ENCODE peak calls at places on chromosomes 16 and 17, in eight cellular contexts. K is NCI-H510A treated with DMSO at 0.1 percent for 48 hours; G is M059J; F is sciatic nerve; O is hepatic stellate cell; M is neural crest cell; E is fibroblast of lung; H is stimulated activated CD8-positive, alpha-beta memory T cell treated with anti-CD3 and anti-CD28 coated beads, Interleukin-7, amount 100 ng/mL, for 4 hours. U is an unnamed sample.

GRCh38 chr16:15874745-15875314 is 13.6 kb downstream of the CEP20 start:
- DNase-seq in H (no peak), G (peak), F (peak), E (peak), K (peak), M (peak), O (peak), U (peak)

GRCh38 chr17:4143563-4144410 is 790 bp downstream of the CYB5D2 start:
- DNase-seq in O (peak), G (peak), H (peak), M (peak), K (peak), E (peak), F (peak), U (peak)

GRCh38 chr17:36511216-36511615 is 23.5 kb downstream of the MYO19 start:
- DNase-seq in K (no peak), M (no peak), E (no peak), H (no peak), G (no peak), O (no peak), F (no peak), U (no peak)

GRCh38 chr17:68771867-68772515 is 170.8 kb upstream of the FAM20A start:
- DNase-seq in M (no peak), F (no peak), G (peak), H (no peak), O (peak), K (peak), E (peak), U (peak)

GRCh38 chr17:20063665-20064648 is 54.8 kb downstream of the SPECC1 start:
- DNase-seq in F (peak), E (peak), M (no peak), K (no peak), G (peak), H (no peak), O (peak), U (peak)

GRCh38 chr16:83137326-83137770 is 510.6 kb downstream of the CDH13 start:
- DNase-seq in O (peak), M (peak), F (no peak), E (peak), G (peak), H (peak), K (no peak), U (peak)

GRCh38 chr17:31528291-31528874 is 136.9 kb downstream of the RAB11FIP4 start:
- DNase-seq in G (no peak), E (no peak), F (no peak), H (no peak), K (no peak), M (no peak), O (no peak), U (no peak)

GRCh38 chr16:54069601-54070239 is 216.9 kb downstream of the IRX3 start:
- DNase-seq in M (no peak), H (no peak), F (no peak), G (no peak), E (no peak), O (no peak), K (no peak), U (no peak)